ENCODE peak calls at places on chromosomes 13 and 19, in ten cellular contexts. U, M, T, D, C, Y, W, Z, S and V are unnamed samples.

GRCh38 chr13:89812856-89813255 is 1534.6 kb upstream of the MIR17HG start:
- DNase-seq in U (no peak), M (no peak), T (no peak), D (no peak), C (no peak), Y (no peak), W (no peak), Z (no peak), S (no peak), V (no peak)

GRCh38 chr13:29993716-29994488 is 143.5 kb upstream of the UBL3 start:
- DNase-seq in U (no peak), M (peak; percentile 93), T (no peak), D (no peak), C (peak; percentile 69), Y (no peak), W (no peak), Z (no peak), S (no peak), V (no peak)

GRCh38 chr19:30682576-30683536 is 310.7 kb downstream of the ZNF536 start:
- DNase-seq in U (peak; percentile 59), M (peak; percentile 92), T (peak; percentile 53), D (peak; percentile 54), C (peak; percentile 64), Y (peak; percentile 41), W (peak; percentile 80), Z (peak; percentile 74), S (peak; percentile 89), V (peak; percentile 64)

GRCh38 chr19:13629687-13630357 is 123.5 kb upstream of the CACNA1A start:
- DNase-seq in U (no peak), M (peak; percentile 92), T (no peak), D (no peak), C (peak; percentile 79), Y (no peak), W (no peak), Z (no peak), S (no peak), V (no peak)

GRCh38 chr13:93225610-93226009 is 997 bp upstream of the GPC6 start:
- DNase-seq in U (no peak), M (peak; percentile 23), T (no peak), D (no peak), C (no peak), Y (no peak), W (no peak), Z (no peak), S (no peak), V (no peak)

GRCh38 chr13:35727881-35728280 is 251.4 kb upstream of the MAB21L1 start:
- DNase-seq in U (no peak), M (no peak), T (no peak), D (no peak), C (no peak), Y (no peak), W (no peak), Z (no peak), S (no peak), V (no peak)

GRCh38 chr13:88217372-88217771 is 546.2 kb downstream of the SLITRK5 start:
- DNase-seq in U (no peak), M (no peak), T (no peak), D (no peak), C (peak; percentile 1), Y (no peak), W (no peak), Z (no peak), S (no peak), V (no peak)

GRCh38 chr13:75635101-75635620 is 969 bp upstream of the LMO7 start:
- DNase-seq in U (no peak), M (peak; percentile 34), T (no peak), D (no peak), C (no peak), Y (no peak), W (no peak), Z (no peak), S (no peak), V (peak; percentile 4)

GRCh38 chr13:31204592-31204991 is 4.8 kb downstream of the B3GLCT start:
- DNase-seq in U (no peak), M (peak; percentile 84), T (no peak), D (no peak), C (peak; percentile 71), Y (no peak), W (peak; percentile 80), Z (peak; percentile 14), S (no peak), V (peak; percentile 38)

GRCh38 chr13:57629821-57630235 is 1.7 kb upstream of the PCDH17 start:
- DNase-seq in U (no peak), M (peak; percentile 67), T (no peak), D (no peak), C (peak; percentile 87), Y (peak; percentile 42), W (peak; percentile 7), Z (peak; percentile 29), S (peak; percentile 97), V (peak; percentile 27)

GRCh38 chr13:45364876-45365557 is 24.0 kb upstream of the TPT1 start:
- DNase-seq in U (no peak), M (no peak), T (no peak), D (no peak), C (no peak), Y (no peak), W (no peak), Z (no peak), S (no peak), V (no peak)

GRCh38 chr13:45361596-45362206 is 20.7 kb upstream of the TPT1 start:
- DNase-seq in U (no peak), M (peak; percentile 77), T (no peak), D (peak; percentile 89), C (peak; percentile 55), Y (no peak), W (peak; percentile 32), Z (peak; percentile 72), S (no peak), V (no peak)

GRCh38 chr13:45367358-45367757 is 26.4 kb upstream of the TPT1 start:
- DNase-seq in U (peak; percentile 64), M (peak; percentile 94), T (peak; percentile 84), D (peak; percentile 93), C (peak; percentile 92), Y (peak; percentile 39), W (peak; percentile 71), Z (peak; percentile 80), S (no peak), V (peak; percentile 98)

GRCh38 chr13:45365558-45365885 is 24.5 kb upstream of the TPT1 start:
- DNase-seq in U (no peak), M (no peak), T (no peak), D (peak; percentile 26), C (no peak), Y (no peak), W (no peak), Z (no peak), S (no peak), V (no peak)

DNA sequence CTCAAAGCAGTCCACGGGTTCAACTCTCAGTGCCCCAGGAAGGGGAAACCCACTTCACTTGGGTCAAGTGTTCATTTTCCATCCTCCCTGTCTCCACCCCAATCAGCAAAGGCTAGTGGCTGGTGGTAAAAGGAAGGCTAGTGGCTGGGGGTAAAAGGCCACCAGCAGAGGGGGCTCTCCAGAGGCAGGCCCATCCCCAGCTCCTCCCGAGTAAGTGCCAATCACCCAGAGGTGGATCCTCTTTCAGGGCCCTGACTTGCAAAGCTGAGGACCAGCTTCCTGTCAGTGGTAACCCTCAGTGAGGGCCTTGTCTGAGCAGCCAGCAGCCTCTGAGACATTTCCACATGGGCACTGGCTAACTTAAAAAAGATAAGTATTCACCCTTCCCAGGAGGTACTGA is 22.0 kb upstream of the TPT1 start:
- DNase-seq in U (no peak), M (no peak), T (peak; percentile 10), D (no peak), C (no peak), Y (no peak), W (peak; percentile 71), Z (no peak), S (no peak), V (peak; percentile 41)
- TF ChIP-seq CTCF in U (no peak), M (no peak), T (peak; percentile 48), D (no peak), C (no peak), Y (no peak), W (peak; percentile 62), Z (no peak), S (no peak), V (no peak)

GRCh38 chr13:24512208-24513068 is at the start of gene PARP4:
- DNase-seq in U (peak; percentile 69), M (peak; percentile 94), T (peak; percentile 86), D (peak; percentile 77), C (peak; percentile 90), Y (peak; percentile 50), W (peak; percentile 86), Z (peak; percentile 81), S (peak; percentile 76), V (peak; percentile 78)

GRCh38 chr13:24516919-24517318 is 4.3 kb upstream of the PARP4 start:
- DNase-seq in U (no peak), M (no peak), T (no peak), D (no peak), C (no peak), Y (no peak), W (no peak), Z (no peak), S (no peak), V (no peak)

GRCh38 chr13:24511019-24511823 is 1.4 kb downstream of the PARP4 start:
- DNase-seq in U (no peak), M (peak; percentile 86), T (peak; percentile 72), D (peak; percentile 63), C (peak; percentile 95), Y (peak; percentile 13), W (peak; percentile 30), Z (peak; percentile 68), S (no peak), V (peak; percentile 91)

GRCh38 chr13:24506698-24507335 is 5.8 kb downstream of the PARP4 start:
- DNase-seq in U (no peak), M (no peak), T (no peak), D (no peak), C (no peak), Y (no peak), W (no peak), Z (no peak), S (no peak), V (no peak)

GRCh38 chr13:24511824-24512207 is 762 bp downstream of the PARP4 start:
- DNase-seq in U (no peak), M (no peak), T (peak; percentile 48), D (no peak), C (no peak), Y (no peak), W (no peak), Z (no peak), S (no peak), V (no peak)
- TF ChIP-seq CTCF in U (no peak), M (no peak), T (no peak), D (no peak), C (no peak), Y (no peak), W (no peak), Z (no peak), S (no peak), V (no peak)

DNA sequence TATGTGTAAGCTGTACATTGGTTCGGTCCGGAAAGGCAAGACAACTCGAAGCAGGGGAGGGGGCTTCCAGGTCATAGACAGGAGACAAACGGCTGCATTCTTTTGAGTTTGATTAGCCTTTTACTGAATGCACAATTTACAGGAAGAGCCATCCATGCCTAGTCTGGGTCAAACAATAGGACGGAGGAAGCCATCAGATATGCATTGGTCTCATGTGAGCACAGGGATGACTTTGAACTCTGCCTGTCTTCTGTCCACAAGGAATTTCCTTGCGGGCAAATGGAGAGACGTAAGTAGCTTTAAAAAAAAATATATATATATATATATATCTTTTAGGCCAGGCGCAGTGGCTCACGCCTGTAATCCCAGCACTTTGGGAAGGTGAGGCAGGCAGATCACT is 1.9 kb upstream of the CCNP start:
- DNase-seq in U (no peak), M (no peak), T (no peak), D (no peak), C (no peak), Y (no peak), W (no peak), Z (no peak), S (no peak), V (no peak)
- TF ChIP-seq CTCF in U (no peak), M (no peak), T (no peak), D (no peak), C (no peak), Y (no peak), W (no peak), Z (no peak), S (no peak), V (no peak)

GRCh38 chr19:43723588-43723987 is 7.7 kb downstream of the IRGC start:
- DNase-seq in U (no peak), M (peak; percentile 47), T (no peak), D (no peak), C (no peak), Y (no peak), W (no peak), Z (peak; percentile 46), S (no peak), V (no peak)
- TF ChIP-seq CTCF in U (no peak), M (peak; percentile 62), T (peak; percentile 47), D (peak; percentile 62), C (no peak), Y (no peak), W (peak; percentile 67), Z (peak; percentile 48), S (no peak), V (no peak)